ENCODE peak calls at places on chromosomes 4 and X, in six cellular contexts. G is IMR-90, E is mesendoderm, D is neuronal stem cell, U is H9, Z is H1. C is an unnamed sample.

GRCh38 chrX:43969504-43970501 is 3.4 kb downstream of the NDP start:
- DNase-seq in G (peak; percentile 56), E (no peak), D (peak; percentile 49), U (no peak), Z (no peak), C (peak; percentile 23)

GRCh38 chr4:182448281-182449151 is 205.3 kb downstream of the TENM3 start:
- DNase-seq in G (peak; percentile 93), E (peak; percentile 97), D (peak; percentile 90), U (peak; percentile 95), Z (peak; percentile 89), C (peak; percentile 87)

GRCh38 chr4:117777721-117778120 is 256.6 kb upstream of the NDST3 start:
- DNase-seq in G (no peak), E (no peak), D (no peak), U (no peak), Z (no peak), C (no peak)

GRCh38 chrX:119726900-119727555 is 31.4 kb upstream of the SOWAHD start:
- DNase-seq in G (no peak), E (peak; percentile 19), D (no peak), U (no peak), Z (no peak), C (peak; percentile 24)

GRCh38 chrX:76279007-76279406 is 106.1 kb downstream of the PBDC1 start:
- DNase-seq in G (peak; percentile 47), E (peak; percentile 76), D (peak; percentile 39), U (peak; percentile 39), Z (peak; percentile 51), C (peak; percentile 37)

GRCh38 chr4:41196633-41197332 is 17.6 kb downstream of the APBB2 start:
- DNase-seq in G (no peak), E (no peak), D (no peak), U (no peak), Z (no peak), C (no peak)

GRCh38 chr4:116585240-116585639 is 500.1 kb downstream of the TRAM1L1 start:
- DNase-seq in G (no peak), E (no peak), D (no peak), U (no peak), Z (no peak), C (no peak)

GRCh38 chrX:149198980-149199732 is 305.9 kb downstream of the IDS start:
- DNase-seq in G (no peak), E (no peak), D (no peak), U (no peak), Z (no peak), C (no peak)

GRCh38 chr4:183354213-183354612 is 32.0 kb upstream of the CLDN24 start:
- DNase-seq in G (no peak), E (no peak), D (no peak), U (no peak), Z (no peak), C (no peak)

GRCh38 chr4:37825943-37826281 is 574 bp upstream of the PGM2 start:
- DNase-seq in G (no peak), E (no peak), D (peak; percentile 40), U (peak; percentile 27), Z (peak; percentile 52), C (no peak)

GRCh38 chr4:3257125-3257690 is 8.2 kb downstream of the MSANTD1 start:
- DNase-seq in G (no peak), E (no peak), D (no peak), U (no peak), Z (peak; percentile 39), C (no peak)

GRCh38 chr4:139913995-139914394 is 240.0 kb downstream of the MAML3 start:
- DNase-seq in G (peak; percentile 85), E (no peak), D (no peak), U (no peak), Z (no peak), C (no peak)

GRCh38 chr4:183444953-183445543 is 612 bp downstream of the CDKN2AIP start:
- DNase-seq in G (no peak), E (peak; percentile 53), D (no peak), U (no peak), Z (no peak), C (no peak)

GRCh38 chr4:25209702-25210101 is 24.1 kb upstream of the PI4K2B start:
- DNase-seq in G (no peak), E (peak; percentile 71), D (no peak), U (no peak), Z (no peak), C (no peak)

GRCh38 chrX:118594697-118595420 is 99.2 kb downstream of the DOCK11 start:
- DNase-seq in G (no peak), E (no peak), D (no peak), U (no peak), Z (no peak), C (no peak)

GRCh38 chr4:166312166-166312565 is 439.1 kb downstream of the TLL1 start:
- DNase-seq in G (no peak), E (peak; percentile 37), D (no peak), U (no peak), Z (no peak), C (no peak)

GRCh38 chrX:3052864-3053263 is 11.6 kb downstream of the ARSF start:
- DNase-seq in G (no peak), E (no peak), D (no peak), U (no peak), Z (no peak), C (no peak)

GRCh38 chr4:88523325-88524129 is at the start of gene PYURF:
- DNase-seq in G (peak; percentile 91), E (peak; percentile 96), D (peak; percentile 83), U (peak; percentile 97), Z (peak; percentile 95), C (peak; percentile 97)

GRCh38 chr4:88526221-88526815 is 2.7 kb upstream of the PYURF start:
- DNase-seq in G (no peak), E (no peak), D (no peak), U (no peak), Z (no peak), C (no peak)

GRCh38 chr4:88527787-88528186 is 4.2 kb upstream of the PYURF start:
- DNase-seq in G (no peak), E (no peak), D (no peak), U (no peak), Z (no peak), C (no peak)

GRCh38 chr4:88518911-88519310 is 4.7 kb downstream of the PYURF start:
- DNase-seq in G (no peak), E (no peak), D (no peak), U (no peak), Z (no peak), C (no peak)

DNA sequence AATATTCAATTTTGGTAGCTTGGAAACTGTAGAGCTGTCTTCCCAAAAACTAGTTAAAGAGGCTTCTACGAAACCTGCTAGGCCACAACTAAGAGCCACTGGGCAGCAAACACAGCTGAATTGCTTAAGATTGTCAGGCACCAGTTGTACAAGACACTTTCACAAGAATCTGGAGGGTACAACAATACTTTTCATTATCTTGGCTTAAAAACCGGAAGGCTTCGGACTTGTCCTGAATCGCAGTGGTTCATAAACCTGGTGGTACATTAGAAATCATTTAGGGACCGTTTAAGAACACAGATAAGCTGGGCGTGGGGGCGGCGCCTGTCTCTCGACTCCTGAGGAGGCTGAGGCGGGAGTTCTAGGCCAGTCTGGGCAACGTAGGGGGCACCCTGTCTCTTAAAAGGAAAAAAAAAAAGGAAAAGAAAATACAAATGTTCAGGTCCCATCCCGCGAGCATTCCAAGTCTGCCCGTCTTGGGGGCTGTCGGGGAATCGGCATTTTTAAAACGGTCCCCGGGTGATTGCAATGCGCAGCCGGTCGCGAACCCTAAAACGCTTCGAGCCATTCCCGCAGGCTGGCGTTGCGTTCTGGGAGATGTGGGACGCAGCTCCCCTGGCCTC is 763 bp downstream of the PYURF start:
- DNase-seq in G (peak; percentile 33), E (peak; percentile 67), D (peak; percentile 3), U (no peak), Z (no peak), C (peak; percentile 60)
- H3K4ac ChIP-seq in G (peak overlapping the region; percentile 86), E (peak overlapping the region; percentile 87), D (no peak overlapping the region), U (no peak overlapping the region), Z (no peak overlapping the region), C (no peak overlapping the region)

GRCh38 chr4:33606951-33607350 is 2637.4 kb downstream of the ARAP2 start:
- DNase-seq in G (no peak), E (no peak), D (no peak), U (no peak), Z (no peak), C (no peak)
- H2BK15ac ChIP-seq in G (no peak overlapping the region), E (no peak overlapping the region), D (no peak overlapping the region), U (no peak overlapping the region), Z (no peak overlapping the region), C (no peak overlapping the region)

DNA sequence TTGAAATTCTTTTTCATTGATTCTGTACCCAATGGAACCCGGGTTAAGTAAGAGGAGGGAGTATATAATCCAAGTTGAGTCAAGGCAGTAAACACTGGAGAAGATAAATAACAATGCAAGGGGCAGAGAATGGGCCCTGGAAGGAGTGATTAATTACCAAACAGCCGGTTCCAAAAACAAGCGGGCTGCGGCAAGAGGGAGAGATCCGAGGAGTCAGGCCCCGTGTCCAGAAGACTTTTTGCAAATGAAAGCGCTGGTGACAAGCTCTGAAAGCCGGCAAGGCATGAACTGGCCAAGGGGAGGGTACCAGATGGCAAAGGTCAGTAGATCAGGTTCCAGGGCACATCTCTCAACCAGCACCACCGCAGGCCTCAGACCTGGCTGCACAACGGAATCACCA is 294.9 kb downstream of the BCOR start:
- DNase-seq in G (no peak), E (no peak), D (no peak), U (no peak), Z (no peak), C (no peak)
- H3K4ac ChIP-seq in G (no peak overlapping the region), E (peak overlapping the region; percentile 36), D (no peak overlapping the region), U (no peak overlapping the region), Z (no peak overlapping the region), C (no peak overlapping the region)

GRCh38 chrX:53155512-53156206 is 61.7 kb downstream of the KANTR start:
- DNase-seq in G (no peak), E (peak; percentile 19), D (no peak), U (no peak), Z (no peak), C (no peak)
- H2BK15ac ChIP-seq in G (no peak overlapping the region), E (no peak overlapping the region), D (no peak overlapping the region), U (no peak overlapping the region), Z (no peak overlapping the region), C (no peak overlapping the region)